ENCODE peak calls at places on chromosomes 4 and X, in ten cellular contexts. H is neural crest cell; K is Ammon's horn; X is stimulated activated CD8-positive, alpha-beta memory T cell treated with anti-CD3 and anti-CD28 coated beads, Interleukin-4, amount 100 ng/mL, for 4 hours; R is effector memory CD4-positive, alpha-beta T cell; N is iris pigment epithelial cell; G is GM12892; L is iPS-NIHi11; Q is transverse colon; W is H7. E is an unnamed sample.

GRCh38 chr4:30716158-30716557 is 4.0 kb upstream of the PCDH7 start:
- DNase-seq in H (no peak), K (peak), X (no peak), R (no peak), N (peak), G (no peak), L (peak), Q (no peak), W (peak), E (peak)

GRCh38 chrX:101415180-101416130 is 7.4 kb downstream of the HNRNPH2 start:
- DNase-seq in H (peak), K (peak), X (no peak), R (no peak), N (peak), G (peak), L (peak), Q (no peak), W (peak), E (peak)

GRCh38 chr4:176340871-176341685 is 21.3 kb downstream of the SPCS3 start:
- DNase-seq in H (peak), K (peak), X (no peak), R (no peak), N (peak), G (no peak), L (peak), Q (no peak), W (peak), E (peak)

GRCh38 chr4:158914178-158914577 is 145.4 kb downstream of the FNIP2 start:
- DNase-seq in H (no peak), K (peak), X (no peak), R (no peak), N (peak), G (no peak), L (no peak), Q (no peak), W (no peak), E (no peak)

GRCh38 chr4:43757147-43757546 is 691.5 kb downstream of the KCTD8 start:
- DNase-seq in H (no peak), K (no peak), X (no peak), R (no peak), N (peak), G (no peak), L (peak), Q (no peak), W (no peak), E (peak)

GRCh38 chr4:149047368-149047767 is 605.2 kb upstream of the NR3C2 start:
- DNase-seq in H (no peak), K (no peak), X (no peak), R (no peak), N (no peak), G (no peak), L (no peak), Q (no peak), W (no peak), E (no peak)

GRCh38 chrX:136176399-136176825 is 29.1 kb downstream of the FHL1 start:
- DNase-seq in H (no peak), K (no peak), X (no peak), R (no peak), N (peak), G (no peak), L (no peak), Q (no peak), W (no peak), E (no peak)

GRCh38 chr4:106149026-106149425 is 167.0 kb downstream of the TBCK start:
- DNase-seq in H (no peak), K (no peak), X (no peak), R (no peak), N (peak), G (no peak), L (no peak), Q (no peak), W (no peak), E (no peak)

GRCh38 chr4:113052379-113052951 is 3.0 kb downstream of the ANK2 start:
- DNase-seq in H (no peak), K (peak), X (no peak), R (no peak), N (peak), G (no peak), L (no peak), Q (no peak), W (no peak), E (no peak)

GRCh38 chr4:4182835-4183568 is 43.7 kb downstream of the OTOP1 start:
- DNase-seq in H (peak), K (no peak), X (no peak), R (no peak), N (peak), G (peak), L (peak), Q (no peak), W (peak), E (no peak)

GRCh38 chr4:152278505-152279301 is 257.2 kb downstream of the FBXW7 start:
- DNase-seq in H (no peak), K (peak), X (no peak), R (no peak), N (no peak), G (no peak), L (no peak), Q (peak), W (peak), E (no peak)

GRCh38 chrX:30659421-30659820 is 6.2 kb downstream of the GK start:
- DNase-seq in H (no peak), K (no peak), X (no peak), R (no peak), N (peak), G (no peak), L (no peak), Q (no peak), W (no peak), E (no peak)

GRCh38 chr4:152643153-152644035 is 36.4 kb downstream of the TMEM154 start:
- DNase-seq in H (no peak), K (no peak), X (no peak), R (no peak), N (no peak), G (peak), L (no peak), Q (peak), W (no peak), E (peak)

GRCh38 chr4:3135155-3136011 is 60.9 kb downstream of the HTT start:
- DNase-seq in H (no peak), K (no peak), X (no peak), R (no peak), N (no peak), G (no peak), L (no peak), Q (no peak), W (no peak), E (no peak)

GRCh38 chr4:140092094-140092820 is 61.7 kb downstream of the MAML3 start:
- DNase-seq in H (no peak), K (peak), X (no peak), R (no peak), N (no peak), G (no peak), L (peak), Q (peak), W (peak), E (peak)

GRCh38 chr4:2417765-2418651 is at the start of gene ZFYVE28:
- DNase-seq in H (no peak), K (peak), X (no peak), R (no peak), N (peak), G (no peak), L (no peak), Q (no peak), W (peak), E (no peak)

GRCh38 chr4:101334963-101335572 is 12.3 kb downstream of the PPP3CA start:
- DNase-seq in H (no peak), K (no peak), X (no peak), R (no peak), N (peak), G (no peak), L (no peak), Q (no peak), W (no peak), E (no peak)

GRCh38 chrX:119990995-119991787 is 47.6 kb upstream of the NKAP start:
- DNase-seq in H (no peak), K (no peak), X (no peak), R (no peak), N (no peak), G (no peak), L (peak), Q (no peak), W (peak), E (no peak)

GRCh38 chrX:153423652-153424051 is 12.4 kb downstream of the ZFP92 start:
- DNase-seq in H (no peak), K (no peak), X (no peak), R (no peak), N (no peak), G (no peak), L (no peak), Q (no peak), W (no peak), E (no peak)

E was measured in pons.